ENCODE peak calls at places on chromosome 13, in nine cellular contexts. One of them, this sample, is unnamed.

GRCh38 chr13:95743192-95743591 is 66.3 kb downstream of the DNAJC3 start:
- DNase-seq in myocyte: no peak
- DNase-seq in T-helper 1 cell: no peak
- DNase-seq in fibroblast of mammary gland: no peak
- DNase-seq in C1 segment of cervical spinal cord: no peak
- DNase-seq in AG04450: no peak
- DNase-seq in neural progenitor cell: no peak
- DNase-seq in activated CD4-positive, alpha-beta T cell treated with anti-CD3 and anti-CD28 coated beads, Interleukin-2, amount 10 ng/mL, durations not matched to agents 7 days and 5 days: no peak
- DNase-seq in MCF 10A: no peak
- DNase-seq in this sample: no peak

GRCh38 chr13:111961793-111962192 is 105.2 kb upstream of the SOX1 start:
- DNase-seq in myocyte: no peak
- DNase-seq in T-helper 1 cell: no peak
- DNase-seq in fibroblast of mammary gland: no peak
- DNase-seq in C1 segment of cervical spinal cord: no peak
- DNase-seq in AG04450: no peak
- DNase-seq in neural progenitor cell: no peak
- DNase-seq in activated CD4-positive, alpha-beta T cell treated with anti-CD3 and anti-CD28 coated beads, Interleukin-2, amount 10 ng/mL, durations not matched to agents 7 days and 5 days: no peak
- DNase-seq in MCF 10A: no peak
- DNase-seq in this sample: no peak

GRCh38 chr13:33744589-33745369 is 73.2 kb upstream of the RFC3 start:
- DNase-seq in myocyte: no peak
- DNase-seq in T-helper 1 cell: no peak
- DNase-seq in fibroblast of mammary gland: no peak
- DNase-seq in C1 segment of cervical spinal cord: no peak
- DNase-seq in AG04450: no peak
- DNase-seq in neural progenitor cell: no peak
- DNase-seq in activated CD4-positive, alpha-beta T cell treated with anti-CD3 and anti-CD28 coated beads, Interleukin-2, amount 10 ng/mL, durations not matched to agents 7 days and 5 days: no peak
- DNase-seq in MCF 10A: no peak
- DNase-seq in this sample: peak

GRCh38 chr13:109586509-109587346 is 199.7 kb downstream of the IRS2 start:
- DNase-seq in myocyte: no peak
- DNase-seq in T-helper 1 cell: no peak
- DNase-seq in fibroblast of mammary gland: no peak
- DNase-seq in C1 segment of cervical spinal cord: no peak
- DNase-seq in AG04450: no peak
- DNase-seq in neural progenitor cell: no peak
- DNase-seq in activated CD4-positive, alpha-beta T cell treated with anti-CD3 and anti-CD28 coated beads, Interleukin-2, amount 10 ng/mL, durations not matched to agents 7 days and 5 days: no peak
- DNase-seq in MCF 10A: no peak
- DNase-seq in this sample: no peak

GRCh38 chr13:50599046-50599445 is 244.4 kb downstream of the DLEU7 start:
- DNase-seq in myocyte: no peak
- DNase-seq in T-helper 1 cell: no peak
- DNase-seq in fibroblast of mammary gland: no peak
- DNase-seq in C1 segment of cervical spinal cord: no peak
- DNase-seq in AG04450: no peak
- DNase-seq in neural progenitor cell: no peak
- DNase-seq in activated CD4-positive, alpha-beta T cell treated with anti-CD3 and anti-CD28 coated beads, Interleukin-2, amount 10 ng/mL, durations not matched to agents 7 days and 5 days: no peak
- DNase-seq in MCF 10A: no peak
- DNase-seq in this sample: peak

GRCh38 chr13:82661126-82661525 is 1221.1 kb downstream of the SLITRK1 start:
- DNase-seq in myocyte: no peak
- DNase-seq in T-helper 1 cell: no peak
- DNase-seq in fibroblast of mammary gland: no peak
- DNase-seq in C1 segment of cervical spinal cord: no peak
- DNase-seq in AG04450: no peak
- DNase-seq in neural progenitor cell: no peak
- DNase-seq in activated CD4-positive, alpha-beta T cell treated with anti-CD3 and anti-CD28 coated beads, Interleukin-2, amount 10 ng/mL, durations not matched to agents 7 days and 5 days: no peak
- DNase-seq in MCF 10A: no peak
- DNase-seq in this sample: no peak

GRCh38 chr13:23453132-23453531 is 19.6 kb upstream of the SACS start:
- DNase-seq in myocyte: no peak
- DNase-seq in T-helper 1 cell: no peak
- DNase-seq in fibroblast of mammary gland: no peak
- DNase-seq in C1 segment of cervical spinal cord: no peak
- DNase-seq in AG04450: no peak
- DNase-seq in neural progenitor cell: no peak
- DNase-seq in activated CD4-positive, alpha-beta T cell treated with anti-CD3 and anti-CD28 coated beads, Interleukin-2, amount 10 ng/mL, durations not matched to agents 7 days and 5 days: no peak
- DNase-seq in MCF 10A: no peak
- DNase-seq in this sample: no peak

GRCh38 chr13:99203601-99204579 is 3.2 kb downstream of the UBAC2 start:
- DNase-seq in myocyte: no peak
- DNase-seq in T-helper 1 cell: no peak
- DNase-seq in fibroblast of mammary gland: no peak
- DNase-seq in C1 segment of cervical spinal cord: no peak
- DNase-seq in AG04450: no peak
- DNase-seq in neural progenitor cell: no peak
- DNase-seq in activated CD4-positive, alpha-beta T cell treated with anti-CD3 and anti-CD28 coated beads, Interleukin-2, amount 10 ng/mL, durations not matched to agents 7 days and 5 days: no peak
- DNase-seq in MCF 10A: no peak
- DNase-seq in this sample: no peak

GRCh38 chr13:19763618-19764017 is 19.1 kb downstream of the PSPC1 start:
- DNase-seq in myocyte: no peak
- DNase-seq in T-helper 1 cell: no peak
- DNase-seq in fibroblast of mammary gland: no peak
- DNase-seq in C1 segment of cervical spinal cord: no peak
- DNase-seq in AG04450: no peak
- DNase-seq in neural progenitor cell: no peak
- DNase-seq in activated CD4-positive, alpha-beta T cell treated with anti-CD3 and anti-CD28 coated beads, Interleukin-2, amount 10 ng/mL, durations not matched to agents 7 days and 5 days: no peak
- DNase-seq in MCF 10A: no peak
- DNase-seq in this sample: no peak

GRCh38 chr13:109859898-109860297 is 73.5 kb upstream of the IRS2 start:
- DNase-seq in myocyte: no peak
- DNase-seq in T-helper 1 cell: no peak
- DNase-seq in fibroblast of mammary gland: no peak
- DNase-seq in C1 segment of cervical spinal cord: no peak
- DNase-seq in AG04450: no peak
- DNase-seq in neural progenitor cell: no peak
- DNase-seq in activated CD4-positive, alpha-beta T cell treated with anti-CD3 and anti-CD28 coated beads, Interleukin-2, amount 10 ng/mL, durations not matched to agents 7 days and 5 days: no peak
- DNase-seq in MCF 10A: no peak
- DNase-seq in this sample: no peak

GRCh38 chr13:35887028-35887666 is 244.0 kb downstream of the DCLK1 start:
- DNase-seq in myocyte: no peak
- DNase-seq in T-helper 1 cell: no peak
- DNase-seq in fibroblast of mammary gland: no peak
- DNase-seq in C1 segment of cervical spinal cord: no peak
- DNase-seq in AG04450: no peak
- DNase-seq in neural progenitor cell: no peak
- DNase-seq in activated CD4-positive, alpha-beta T cell treated with anti-CD3 and anti-CD28 coated beads, Interleukin-2, amount 10 ng/mL, durations not matched to agents 7 days and 5 days: no peak
- DNase-seq in MCF 10A: no peak
- DNase-seq in this sample: peak

GRCh38 chr13:48806522-48806921 is 152.8 kb downstream of the CYSLTR2 start:
- DNase-seq in myocyte: no peak
- DNase-seq in T-helper 1 cell: no peak
- DNase-seq in fibroblast of mammary gland: no peak
- DNase-seq in C1 segment of cervical spinal cord: no peak
- DNase-seq in AG04450: no peak
- DNase-seq in neural progenitor cell: no peak
- DNase-seq in activated CD4-positive, alpha-beta T cell treated with anti-CD3 and anti-CD28 coated beads, Interleukin-2, amount 10 ng/mL, durations not matched to agents 7 days and 5 days: no peak
- DNase-seq in MCF 10A: no peak
- DNase-seq in this sample: no peak

GRCh38 chr13:36102721-36103120 is 28.5 kb downstream of the DCLK1 start:
- DNase-seq in myocyte: no peak
- DNase-seq in T-helper 1 cell: no peak
- DNase-seq in fibroblast of mammary gland: no peak
- DNase-seq in C1 segment of cervical spinal cord: no peak
- DNase-seq in AG04450: no peak
- DNase-seq in neural progenitor cell: no peak
- DNase-seq in activated CD4-positive, alpha-beta T cell treated with anti-CD3 and anti-CD28 coated beads, Interleukin-2, amount 10 ng/mL, durations not matched to agents 7 days and 5 days: no peak
- DNase-seq in MCF 10A: no peak
- DNase-seq in this sample: no peak

GRCh38 chr13:33016414-33017409 is at the start of gene KL:
- DNase-seq in myocyte: no peak
- DNase-seq in T-helper 1 cell: peak
- DNase-seq in fibroblast of mammary gland: no peak
- DNase-seq in C1 segment of cervical spinal cord: no peak
- DNase-seq in AG04450: no peak
- DNase-seq in neural progenitor cell: peak
- DNase-seq in activated CD4-positive, alpha-beta T cell treated with anti-CD3 and anti-CD28 coated beads, Interleukin-2, amount 10 ng/mL, durations not matched to agents 7 days and 5 days: peak
- DNase-seq in MCF 10A: no peak
- DNase-seq in this sample: peak

GRCh38 chr13:109151255-109151654 is 521.8 kb downstream of the MYO16 start:
- DNase-seq in myocyte: no peak
- DNase-seq in T-helper 1 cell: no peak
- DNase-seq in fibroblast of mammary gland: no peak
- DNase-seq in C1 segment of cervical spinal cord: no peak
- DNase-seq in AG04450: no peak
- DNase-seq in neural progenitor cell: no peak
- DNase-seq in activated CD4-positive, alpha-beta T cell treated with anti-CD3 and anti-CD28 coated beads, Interleukin-2, amount 10 ng/mL, durations not matched to agents 7 days and 5 days: no peak
- DNase-seq in MCF 10A: peak
- DNase-seq in this sample: no peak

GRCh38 chr13:59305896-59306295 is 857.8 kb downstream of the DIAPH3 start:
- DNase-seq in myocyte: no peak
- DNase-seq in T-helper 1 cell: no peak
- DNase-seq in fibroblast of mammary gland: no peak
- DNase-seq in C1 segment of cervical spinal cord: no peak
- DNase-seq in AG04450: no peak
- DNase-seq in neural progenitor cell: no peak
- DNase-seq in activated CD4-positive, alpha-beta T cell treated with anti-CD3 and anti-CD28 coated beads, Interleukin-2, amount 10 ng/mL, durations not matched to agents 7 days and 5 days: no peak
- DNase-seq in MCF 10A: no peak
- DNase-seq in this sample: no peak

GRCh38 chr13:96968027-96968426 is 26.2 kb downstream of the OXGR1 start:
- DNase-seq in myocyte: no peak
- DNase-seq in T-helper 1 cell: no peak
- DNase-seq in fibroblast of mammary gland: no peak
- DNase-seq in C1 segment of cervical spinal cord: no peak
- DNase-seq in AG04450: no peak
- DNase-seq in neural progenitor cell: no peak
- DNase-seq in activated CD4-positive, alpha-beta T cell treated with anti-CD3 and anti-CD28 coated beads, Interleukin-2, amount 10 ng/mL, durations not matched to agents 7 days and 5 days: no peak
- DNase-seq in MCF 10A: peak
- DNase-seq in this sample: no peak

GRCh38 chr13:98576963-98577822 is at the start of gene STK24:
- DNase-seq in myocyte: peak
- DNase-seq in T-helper 1 cell: peak
- DNase-seq in fibroblast of mammary gland: peak
- DNase-seq in C1 segment of cervical spinal cord: no peak
- DNase-seq in AG04450: peak
- DNase-seq in neural progenitor cell: peak
- DNase-seq in activated CD4-positive, alpha-beta T cell treated with anti-CD3 and anti-CD28 coated beads, Interleukin-2, amount 10 ng/mL, durations not matched to agents 7 days and 5 days: peak
- DNase-seq in MCF 10A: peak
- DNase-seq in this sample: peak

GRCh38 chr13:40605573-40605972 is 60.9 kb downstream of the FOXO1 start:
- DNase-seq in myocyte: no peak
- DNase-seq in T-helper 1 cell: no peak
- DNase-seq in fibroblast of mammary gland: no peak
- DNase-seq in C1 segment of cervical spinal cord: no peak
- DNase-seq in AG04450: no peak
- DNase-seq in neural progenitor cell: no peak
- DNase-seq in activated CD4-positive, alpha-beta T cell treated with anti-CD3 and anti-CD28 coated beads, Interleukin-2, amount 10 ng/mL, durations not matched to agents 7 days and 5 days: no peak
- DNase-seq in MCF 10A: no peak
- DNase-seq in this sample: no peak

GRCh38 chr13:38980628-38981078 is 10.0 kb downstream of the STOML3 start:
- DNase-seq in myocyte: no peak
- DNase-seq in T-helper 1 cell: no peak
- DNase-seq in fibroblast of mammary gland: no peak
- DNase-seq in C1 segment of cervical spinal cord: no peak
- DNase-seq in AG04450: no peak
- DNase-seq in neural progenitor cell: peak
- DNase-seq in activated CD4-positive, alpha-beta T cell treated with anti-CD3 and anti-CD28 coated beads, Interleukin-2, amount 10 ng/mL, durations not matched to agents 7 days and 5 days: no peak
- DNase-seq in MCF 10A: no peak
- DNase-seq in this sample: peak

This sample was measured in NCI-H69.